ENCODE peak calls at places on chromosomes 16 and 17, in five cellular contexts. O is BJ, B is HCT116, F is tibial artery, E is adipocyte. T is an unnamed sample. For H3K36me3, the result is how much of the 10 kb centered on the place peaks cover.

GRCh38 chr17:40984226-40984625 is at the start of gene KRT40:
- DNase-seq in O (no peak), B (no peak), F (no peak), E (no peak), T (no peak)

GRCh38 chr16:78489072-78489471 is 389.6 kb downstream of the WWOX start:
- DNase-seq in O (no peak), B (no peak), F (no peak), E (no peak), T (no peak)

GRCh38 chr17:62111562-62112180 is 46.6 kb upstream of the MED13 start:
- DNase-seq in O (no peak), B (no peak), F (no peak), E (no peak), T (no peak)

GRCh38 chr17:20173091-20173490 is 163.9 kb downstream of the SPECC1 start:
- DNase-seq in O (peak), B (no peak), F (no peak), E (peak), T (no peak)

GRCh38 chr16:67451704-67452435 is 20.9 kb downstream of the HSD11B2 start:
- DNase-seq in O (no peak), B (no peak), F (no peak), E (no peak), T (no peak)

GRCh38 chr16:19203374-19203966 is 35.4 kb downstream of the SYT17 start:
- DNase-seq in O (no peak), B (no peak), F (no peak), E (no peak), T (peak)

GRCh38 chr16:12425134-12425941 is 378.3 kb downstream of the CPPED1 start:
- DNase-seq in O (no peak), B (no peak), F (no peak), E (peak), T (no peak)

GRCh38 chr16:82943371-82943770 is 316.6 kb downstream of the CDH13 start:
- DNase-seq in O (no peak), B (no peak), F (no peak), E (peak), T (peak)

GRCh38 chr17:29140051-29140582 is 40.1 kb downstream of the MYO18A start:
- DNase-seq in O (no peak), B (no peak), F (peak), E (peak), T (peak)

GRCh38 chr17:38693700-38694329 is 11.3 kb upstream of the MLLT6 start:
- DNase-seq in O (no peak), B (no peak), F (peak), E (peak), T (no peak)

GRCh38 chr17:64547354-64547753 is 40.6 kb downstream of the CEP95 start:
- DNase-seq in O (no peak), B (no peak), F (no peak), E (no peak), T (no peak)
- H3K36me3 ChIP-seq in O (under half), B (half or more), F (under half), E (under half), T (under half)

DNA sequence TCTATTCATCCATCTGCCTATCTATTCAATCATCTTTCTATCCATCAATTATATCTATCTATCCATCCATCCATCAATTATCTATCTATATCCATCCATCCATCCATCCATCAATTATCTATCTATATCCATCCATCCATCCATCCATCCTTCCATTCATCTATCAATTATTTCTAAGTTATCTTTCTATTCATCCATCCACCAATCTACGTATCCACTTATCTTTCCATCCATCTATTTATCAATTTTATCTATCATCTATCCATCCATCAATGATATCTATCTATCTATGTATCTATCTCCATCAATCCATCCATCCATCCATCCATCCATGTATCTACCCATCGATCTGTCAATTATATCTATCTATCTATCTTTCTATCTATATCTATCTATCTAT is 158.4 kb upstream of the ZKSCAN2 start:
- DNase-seq in O (no peak), B (no peak), F (no peak), E (no peak), T (no peak)
- H3K36me3 ChIP-seq in O (under half), B (under half), F (under half), E (under half), T (under half)

DNA sequence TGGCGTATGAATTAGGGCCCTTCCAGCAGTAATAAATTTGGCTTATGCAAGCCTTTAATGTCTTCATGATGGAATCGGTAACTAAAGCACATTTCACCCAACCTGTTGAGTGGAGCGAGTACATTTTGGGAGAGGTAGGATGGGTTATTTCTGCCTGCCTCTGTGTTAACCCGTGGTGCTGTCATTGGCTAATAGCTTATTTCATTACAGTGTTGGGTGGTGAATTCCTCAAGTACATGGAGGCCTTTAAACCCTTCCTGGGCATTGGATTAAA is 17.8 kb upstream of the TBKBP1 start:
- DNase-seq in O (no peak), B (no peak), F (no peak), E (no peak), T (no peak)
- H3K36me3 ChIP-seq in O (under half), B (half or more), F (half or more), E (half or more), T (under half)

GRCh38 chr17:14051692-14052091 is 17.6 kb upstream of the COX10 start:
- DNase-seq in O (no peak), B (no peak), F (no peak), E (no peak), T (no peak)
- H3K36me3 ChIP-seq in O (under half), B (under half), F (under half), E (under half), T (under half)

GRCh38 chr16:85682516-85682915 is 6.2 kb downstream of the GINS2 start:
- DNase-seq in O (no peak), B (no peak), F (no peak), E (no peak), T (no peak)
- H3K36me3 ChIP-seq in O (under half), B (under half), F (under half), E (under half), T (under half)

DNA sequence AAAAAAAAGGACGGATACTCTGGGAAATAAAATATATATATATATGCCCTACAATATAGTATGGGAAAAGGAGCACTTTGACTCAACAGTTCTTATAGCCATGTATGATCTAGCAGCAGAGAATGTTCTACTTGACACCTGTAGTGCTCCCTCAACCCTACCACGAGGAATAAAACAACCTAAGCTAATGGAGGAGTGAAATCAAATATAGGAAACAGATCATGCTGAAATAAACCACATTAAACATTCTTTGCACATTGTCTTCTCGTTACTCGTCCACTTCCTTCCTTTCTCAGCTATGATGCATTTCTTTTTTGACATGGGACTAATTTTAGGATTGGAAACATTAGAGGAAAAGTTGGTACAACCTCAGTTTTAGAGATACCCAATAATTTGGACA is 65.6 kb downstream of the SNX11 start:
- DNase-seq in O (no peak), B (no peak), F (no peak), E (no peak), T (no peak)
- H3K36me3 ChIP-seq in O (under half), B (under half), F (under half), E (under half), T (under half)